ENCODE peak calls at places on chromosomes 5 and 9, in ten cellular contexts. H, T, W, V, Q, A, X, G, U and B are unnamed samples.

GRCh38 chr5:168364738-168365550 is 73.5 kb downstream of the WWC1 start:
- DNase-seq in H (peak), T (peak), W (peak), V (no peak), Q (no peak), A (peak), X (no peak), G (peak), U (peak), B (peak)

GRCh38 chr9:96435345-96435744 is 14.6 kb upstream of the HABP4 start:
- DNase-seq in H (no peak), T (no peak), W (no peak), V (no peak), Q (no peak), A (no peak), X (no peak), G (no peak), U (no peak), B (no peak)

GRCh38 chr5:119200795-119201194 is 129.9 kb downstream of the DMXL1 start:
- DNase-seq in H (no peak), T (no peak), W (no peak), V (no peak), Q (no peak), A (no peak), X (peak), G (no peak), U (no peak), B (no peak)

GRCh38 chr5:103424008-103424407 is 138.6 kb downstream of the NUDT12 start:
- DNase-seq in H (peak), T (no peak), W (no peak), V (no peak), Q (no peak), A (no peak), X (no peak), G (no peak), U (no peak), B (no peak)

GRCh38 chr9:36802171-36802920 is 229.7 kb downstream of the MELK start:
- DNase-seq in H (peak), T (no peak), W (no peak), V (no peak), Q (no peak), A (no peak), X (no peak), G (peak), U (no peak), B (no peak)

GRCh38 chr5:74232281-74232680 is 408.2 kb downstream of the ENC1 start:
- DNase-seq in H (peak), T (no peak), W (no peak), V (no peak), Q (no peak), A (no peak), X (no peak), G (peak), U (no peak), B (no peak)

GRCh38 chr5:151568036-151568435 is 23.1 kb downstream of the FAT2 start:
- DNase-seq in H (no peak), T (no peak), W (no peak), V (no peak), Q (no peak), A (no peak), X (no peak), G (no peak), U (no peak), B (no peak)

GRCh38 chr5:72145351-72145750 is 38.1 kb downstream of the MAP1B start:
- DNase-seq in H (no peak), T (no peak), W (no peak), V (no peak), Q (no peak), A (no peak), X (no peak), G (no peak), U (no peak), B (no peak)

GRCh38 chr5:82387819-82388166 is 109.6 kb upstream of the RPS23 start:
- DNase-seq in H (no peak), T (no peak), W (no peak), V (no peak), Q (no peak), A (no peak), X (peak), G (no peak), U (no peak), B (no peak)

GRCh38 chr5:41212935-41213334 is 397 bp downstream of the C6 start:
- DNase-seq in H (no peak), T (no peak), W (no peak), V (no peak), Q (no peak), A (no peak), X (no peak), G (no peak), U (no peak), B (no peak)

GRCh38 chr5:129988453-129988852 is 84.2 kb downstream of the CHSY3 start:
- DNase-seq in H (no peak), T (no peak), W (no peak), V (no peak), Q (no peak), A (no peak), X (no peak), G (no peak), U (no peak), B (no peak)

GRCh38 chr5:61586096-61587084 is 254.3 kb downstream of the ZSWIM6 start:
- DNase-seq in H (no peak), T (no peak), W (no peak), V (no peak), Q (no peak), A (no peak), X (peak), G (no peak), U (no peak), B (no peak)

GRCh38 chr9:92196909-92197308 is 81.7 kb upstream of the SPTLC1 start:
- DNase-seq in H (peak), T (peak), W (no peak), V (no peak), Q (no peak), A (no peak), X (no peak), G (peak), U (no peak), B (no peak)

GRCh38 chr9:97534961-97535594 is 33.6 kb downstream of the TMOD1 start:
- DNase-seq in H (no peak), T (no peak), W (no peak), V (no peak), Q (no peak), A (no peak), X (no peak), G (no peak), U (no peak), B (no peak)

GRCh38 chr5:157069949-157070348 is 11.0 kb upstream of the HAVCR1 start:
- DNase-seq in H (no peak), T (peak), W (no peak), V (no peak), Q (no peak), A (no peak), X (no peak), G (no peak), U (no peak), B (no peak)
- TF ChIP-seq CTCF in H (no peak), T (no peak), W (no peak), V (peak), Q (no peak), A (no peak), X (no peak), G (no peak), U (no peak), B (no peak)

GRCh38 chr5:58849995-58850667 is 267.3 kb downstream of the RAB3C start:
- DNase-seq in H (peak), T (peak), W (peak), V (peak), Q (peak), A (peak), X (peak), G (peak), U (no peak), B (peak)
- TF ChIP-seq CTCF in H (peak), T (peak), W (peak), V (peak), Q (peak), A (no peak), X (peak), G (peak), U (no peak), B (peak)

DNA sequence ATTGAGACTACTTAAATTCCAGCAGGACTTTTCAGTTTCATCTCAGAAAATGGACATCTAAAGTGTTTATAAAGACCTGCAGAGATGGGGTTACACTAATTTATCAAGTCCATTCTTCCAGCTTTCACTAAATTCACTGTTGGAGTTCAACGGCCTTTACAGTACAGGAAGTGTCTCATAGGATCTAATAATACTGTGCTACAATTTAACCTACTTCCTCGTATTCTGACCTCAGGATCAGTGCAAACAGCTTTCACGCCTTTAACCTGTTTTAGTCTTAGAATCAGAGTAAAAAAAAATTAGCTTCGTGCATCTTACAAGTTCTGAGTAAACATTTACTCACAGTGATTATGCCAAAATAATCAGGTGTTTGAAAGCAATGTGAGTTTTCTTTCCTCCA is 632.6 kb upstream of the DMAC1 start:
- DNase-seq in H (no peak), T (no peak), W (no peak), V (no peak), Q (no peak), A (no peak), X (peak), G (no peak), U (no peak), B (no peak)
- TF ChIP-seq CTCF in H (no peak), T (no peak), W (no peak), V (no peak), Q (no peak), A (no peak), X (no peak), G (no peak), U (no peak), B (no peak)

DNA sequence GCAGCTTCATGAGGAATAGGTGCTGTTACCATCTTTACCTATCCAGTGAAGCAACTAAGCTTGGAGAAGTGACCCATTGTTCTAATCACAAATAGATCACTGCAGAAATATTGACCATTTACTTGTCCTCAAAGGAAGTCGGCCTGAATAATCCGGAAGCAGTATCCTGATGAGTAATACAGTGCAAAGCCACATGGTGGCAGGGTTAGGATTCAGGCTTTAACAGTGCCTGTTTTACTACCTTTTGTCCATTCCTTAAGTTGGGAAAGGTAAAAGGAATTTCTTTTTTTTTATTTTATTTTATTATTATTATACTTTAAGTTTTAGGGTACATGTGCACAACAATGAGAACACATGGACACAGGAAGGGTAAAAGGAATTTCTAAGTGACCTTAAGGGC is 336.3 kb downstream of the KDM4C start:
- DNase-seq in H (no peak), T (peak), W (peak), V (no peak), Q (no peak), A (no peak), X (peak), G (peak), U (no peak), B (peak)
- TF ChIP-seq CTCF in H (peak), T (no peak), W (peak), V (peak), Q (no peak), A (no peak), X (peak), G (peak), U (no peak), B (peak)